ENCODE peak calls at places on chromosomes 12 and 14, in seven cellular contexts. Y, N, B, G, O, W and C are unnamed samples.

GRCh38 chr14:75453817-75454434 is 26.1 kb downstream of the JDP2 start:
- DNase-seq in Y (no peak), N (no peak), B (no peak), G (no peak), O (no peak), W (no peak), C (no peak)

GRCh38 chr12:120534703-120535655 is 823 bp downstream of the RNF10 start:
- DNase-seq in Y (peak), N (peak), B (peak), G (peak), O (peak), W (peak), C (no peak)

GRCh38 chr12:55931317-55931779 is 386 bp downstream of the DGKA start:
- DNase-seq in Y (no peak), N (no peak), B (peak), G (no peak), O (no peak), W (no peak), C (no peak)

GRCh38 chr12:108668532-108668931 is 34.8 kb upstream of the SELPLG start:
- DNase-seq in Y (no peak), N (no peak), B (no peak), G (no peak), O (no peak), W (no peak), C (no peak)

GRCh38 chr12:127115468-127116035 is 1151.4 kb upstream of the TMEM132C start:
- DNase-seq in Y (no peak), N (no peak), B (no peak), G (no peak), O (no peak), W (no peak), C (no peak)

GRCh38 chr14:38430522-38430921 is 174.6 kb upstream of the CLEC14A start:
- DNase-seq in Y (no peak), N (no peak), B (no peak), G (no peak), O (no peak), W (no peak), C (no peak)

GRCh38 chr14:64501326-64502171 is 2.1 kb downstream of the ZBTB25 start:
- DNase-seq in Y (peak), N (peak), B (peak), G (peak), O (peak), W (peak), C (no peak)

GRCh38 chr12:2205961-2206360 is 153.2 kb downstream of the CACNA1C start:
- DNase-seq in Y (no peak), N (no peak), B (no peak), G (no peak), O (no peak), W (no peak), C (no peak)

GRCh38 chr14:105944632-105945610 is 418.5 kb downstream of the TMEM121 start:
- DNase-seq in Y (no peak), N (peak), B (no peak), G (no peak), O (no peak), W (peak), C (no peak)

GRCh38 chr14:64266206-64266605 is 28.0 kb downstream of the ESR2 start:
- DNase-seq in Y (no peak), N (no peak), B (peak), G (peak), O (peak), W (no peak), C (no peak)

GRCh38 chr14:66121859-66122258 is 364.3 kb upstream of the CCDC196 start:
- DNase-seq in Y (no peak), N (no peak), B (no peak), G (no peak), O (no peak), W (no peak), C (no peak)

GRCh38 chr12:15721716-15722115 is 67.5 kb downstream of the EPS8 start:
- DNase-seq in Y (no peak), N (no peak), B (peak), G (no peak), O (no peak), W (no peak), C (no peak)

GRCh38 chr12:49887536-49888401 is 15.9 kb downstream of the FAIM2 start:
- DNase-seq in Y (peak), N (no peak), B (no peak), G (no peak), O (no peak), W (no peak), C (no peak)

GRCh38 chr12:68240079-68240478 is 13.3 kb downstream of the IL22 start:
- DNase-seq in Y (no peak), N (no peak), B (peak), G (peak), O (peak), W (no peak), C (peak)

GRCh38 chr14:66405158-66405557 is 81.0 kb upstream of the CCDC196 start:
- DNase-seq in Y (no peak), N (no peak), B (peak), G (peak), O (peak), W (no peak), C (no peak)

GRCh38 chr14:52277552-52277951 is 10.1 kb downstream of the PTGDR start:
- DNase-seq in Y (no peak), N (no peak), B (no peak), G (no peak), O (peak), W (no peak), C (no peak)

GRCh38 chr14:26389646-26390508 is 208.0 kb downstream of the NOVA1 start:
- DNase-seq in Y (no peak), N (no peak), B (peak), G (no peak), O (peak), W (no peak), C (no peak)

GRCh38 chr12:107228076-107228475 is 134.7 kb upstream of the CRY1 start:
- DNase-seq in Y (no peak), N (no peak), B (no peak), G (no peak), O (no peak), W (no peak), C (no peak)

GRCh38 chr14:68982581-68982980 is 3.5 kb upstream of the ACTN1 start:
- DNase-seq in Y (no peak), N (no peak), B (peak), G (peak), O (no peak), W (peak), C (no peak)

GRCh38 chr12:95546491-95546813 is 4.8 kb downstream of the USP44 start:
- DNase-seq in Y (no peak), N (no peak), B (no peak), G (no peak), O (no peak), W (no peak), C (no peak)

GRCh38 chr14:61254803-61255526 is 26.2 kb downstream of the TMEM30B start:
- DNase-seq in Y (peak), N (no peak), B (no peak), G (no peak), O (no peak), W (no peak), C (no peak)

GRCh38 chr12:124603143-124603542 is 35.7 kb upstream of the NCOR2 start:
- DNase-seq in Y (no peak), N (no peak), B (no peak), G (no peak), O (no peak), W (no peak), C (no peak)

GRCh38 chr14:60724080-60724618 is at the start of gene SIX4:
- DNase-seq in Y (peak), N (peak), B (peak), G (peak), O (peak), W (peak), C (peak)

GRCh38 chr12:91078501-91078900 is 20.7 kb upstream of the KERA start:
- DNase-seq in Y (no peak), N (no peak), B (no peak), G (no peak), O (no peak), W (no peak), C (no peak)

GRCh38 chr14:43244142-43244625 is 1262.9 kb downstream of the FSCB start:
- DNase-seq in Y (no peak), N (no peak), B (no peak), G (no peak), O (no peak), W (no peak), C (no peak)

GRCh38 chr14:42214981-42215491 is 608.4 kb downstream of the LRFN5 start:
- DNase-seq in Y (no peak), N (no peak), B (peak), G (peak), O (peak), W (no peak), C (peak)

GRCh38 chr14:53273671-53274072 is 120.5 kb upstream of the DDHD1 start:
- DNase-seq in Y (no peak), N (no peak), B (peak), G (no peak), O (peak), W (no peak), C (no peak)

GRCh38 chr12:112182499-112182898 is 57.1 kb downstream of the TRAFD1 start:
- DNase-seq in Y (no peak), N (no peak), B (peak), G (no peak), O (no peak), W (no peak), C (no peak)

GRCh38 chr14:104724407-104724980 is 465 bp downstream of the ADSS1 start:
- DNase-seq in Y (no peak), N (peak), B (no peak), G (no peak), O (no peak), W (peak), C (no peak)

GRCh38 chr14:104725772-104726548 is 1.9 kb downstream of the ADSS1 start:
- DNase-seq in Y (no peak), N (no peak), B (no peak), G (no peak), O (no peak), W (no peak), C (no peak)

GRCh38 chr14:104728631-104729030 is 4.6 kb downstream of the ADSS1 start:
- DNase-seq in Y (no peak), N (no peak), B (no peak), G (no peak), O (no peak), W (no peak), C (no peak)

GRCh38 chr14:104724981-104725771 is 1.1 kb downstream of the ADSS1 start:
- DNase-seq in Y (peak), N (no peak), B (peak), G (peak), O (no peak), W (peak), C (no peak)

DNA sequence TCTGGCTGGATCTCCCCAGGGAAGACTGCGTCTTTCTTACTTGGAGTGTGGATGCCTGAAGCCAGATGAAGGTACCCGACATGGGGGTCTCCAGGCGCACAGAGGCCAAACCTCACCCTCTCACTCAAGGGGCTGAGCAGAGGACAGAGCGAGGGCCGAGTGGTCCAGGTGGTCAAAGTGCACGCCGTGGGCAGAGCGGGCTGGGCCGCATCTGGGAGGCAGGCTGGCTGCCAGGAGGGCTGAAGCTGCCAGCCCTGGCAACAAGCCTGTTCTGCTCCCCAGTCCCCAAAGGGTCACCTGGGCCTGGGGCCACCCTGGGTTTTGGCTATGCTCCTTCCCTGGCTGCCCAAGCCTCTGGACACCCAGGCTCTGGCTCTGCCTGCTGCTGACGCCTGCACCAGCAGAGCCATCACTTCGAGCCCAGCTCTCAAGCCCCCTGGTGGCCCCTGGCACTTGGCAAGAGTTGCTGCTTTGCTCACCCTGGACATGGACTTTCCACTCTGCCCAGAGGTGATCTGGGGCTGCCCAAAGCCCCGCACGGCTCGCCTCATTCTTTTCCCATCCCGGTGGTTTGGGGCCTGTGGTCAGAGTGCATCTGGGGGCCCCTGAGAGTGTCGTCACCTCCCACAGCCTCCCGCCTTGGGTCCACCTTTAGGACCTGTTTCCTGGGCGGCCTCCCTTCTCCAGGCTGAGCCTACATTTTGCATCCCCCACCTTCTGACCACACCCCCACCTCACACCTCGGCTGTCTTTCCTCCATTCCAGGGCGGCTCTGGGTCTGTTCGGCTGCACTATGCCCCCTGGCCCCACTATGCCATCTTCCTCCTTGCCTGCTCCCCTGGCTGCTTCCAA is 2.8 kb downstream of the ADSS1 start:
- DNase-seq in Y (peak), N (no peak), B (no peak), G (no peak), O (no peak), W (no peak), C (no peak)
- TF ChIP-seq CTCF in Y (no peak), N (no peak), B (peak), G (peak), O (peak), W (no peak), C (no peak)

GRCh38 chr14:88559852-88560251 is 3.0 kb upstream of the ZC3H14 start:
- DNase-seq in Y (no peak), N (no peak), B (peak), G (peak), O (peak), W (no peak), C (no peak)
- TF ChIP-seq CTCF in Y (no peak), N (no peak), B (peak), G (peak), O (peak), W (peak), C (peak)

GRCh38 chr12:39777465-39777864 is 157.9 kb upstream of the ABCD2 start:
- DNase-seq in Y (no peak), N (no peak), B (no peak), G (no peak), O (no peak), W (no peak), C (no peak)
- TF ChIP-seq CTCF in Y (no peak), N (no peak), B (no peak), G (no peak), O (no peak), W (no peak), C (no peak)

GRCh38 chr12:6752931-6753771 is at the start of gene MLF2:
- DNase-seq in Y (peak), N (peak), B (peak), G (peak), O (peak), W (peak), C (peak)
- TF ChIP-seq CTCF in Y (no peak), N (peak), B (no peak), G (no peak), O (peak), W (peak), C (no peak)

DNA sequence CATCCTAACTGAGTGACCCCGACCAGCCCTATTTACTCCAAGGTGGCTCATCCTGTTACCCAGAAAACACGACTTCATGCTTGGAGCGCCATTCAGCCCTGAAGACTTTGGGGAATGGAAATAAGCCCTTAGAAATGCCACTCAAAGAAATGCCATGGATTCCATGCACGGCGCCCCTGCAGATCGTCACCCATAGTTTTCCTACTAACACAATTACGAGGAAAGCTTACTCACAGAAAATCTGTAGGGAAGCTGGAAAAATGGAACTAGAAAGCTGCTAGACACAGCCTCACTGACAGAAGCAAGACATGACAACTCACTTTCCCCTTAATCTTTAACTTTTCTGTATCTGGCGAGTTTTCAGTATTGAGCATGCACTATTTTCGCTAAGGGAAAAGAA is 19.5 kb downstream of the NUAK1 start:
- DNase-seq in Y (no peak), N (no peak), B (no peak), G (peak), O (no peak), W (no peak), C (no peak)
- TF ChIP-seq CTCF in Y (no peak), N (no peak), B (no peak), G (no peak), O (no peak), W (no peak), C (no peak)

DNA sequence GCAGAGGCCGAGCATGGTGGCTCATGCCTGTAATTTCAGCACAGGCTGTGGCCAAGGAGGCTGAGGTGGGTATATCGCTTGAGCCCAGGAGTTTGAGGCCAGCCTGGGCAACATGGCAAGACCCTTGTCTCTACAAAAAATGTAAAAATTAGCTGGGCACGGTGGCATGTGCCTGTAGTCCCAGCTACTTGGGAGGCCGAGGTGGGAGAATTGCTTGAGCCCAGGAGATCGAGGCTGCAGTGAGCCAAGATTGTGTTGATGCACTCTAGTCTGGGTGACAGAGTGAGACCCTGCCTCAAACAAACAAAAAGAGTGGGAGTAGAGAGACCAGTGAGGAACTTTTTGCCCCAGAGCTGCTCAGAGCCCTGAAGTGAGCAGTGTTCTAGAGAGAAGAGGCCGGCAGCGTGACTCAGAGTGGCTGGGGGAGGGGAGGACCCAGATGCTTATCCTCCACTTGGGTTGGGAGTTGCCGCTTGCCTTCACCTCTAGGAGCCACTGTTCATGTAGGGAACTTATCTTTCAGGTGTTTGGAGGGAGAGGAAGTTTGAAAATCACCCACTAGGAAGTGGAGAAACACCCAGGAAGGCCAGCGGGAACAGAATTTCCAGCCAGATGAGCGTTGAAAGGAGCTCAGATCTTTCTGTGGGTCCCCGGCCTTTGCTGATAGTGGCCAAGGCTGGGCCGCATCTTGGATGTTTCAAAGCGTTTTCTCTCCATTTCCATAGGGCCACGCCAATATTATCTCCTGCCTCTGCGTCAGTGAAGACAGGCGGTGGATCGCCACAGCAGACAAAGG is 15.3 kb downstream of the CFAP251 start:
- DNase-seq in Y (no peak), N (peak), B (peak), G (no peak), O (peak), W (no peak), C (no peak)
- TF ChIP-seq CTCF in Y (no peak), N (no peak), B (peak), G (no peak), O (no peak), W (no peak), C (no peak)

GRCh38 chr12:31362759-31363415 is 36.9 kb upstream of the SINHCAF start:
- DNase-seq in Y (no peak), N (no peak), B (peak), G (no peak), O (peak), W (no peak), C (no peak)
- TF ChIP-seq CTCF in Y (no peak), N (no peak), B (no peak), G (no peak), O (no peak), W (no peak), C (no peak)